ENCODE peak calls at places on chromosome 22, in seven cellular contexts. One of them, this sample, is unnamed. For H3K36me3, the result is how much of the 10 kb centered on the place peaks cover.

GRCh38 chr22:33803371-33803770 is 116.9 kb downstream of the LARGE1 start:
- DNase-seq in Caco-2: no peak
- DNase-seq in MM.1S: no peak
- DNase-seq in adrenal gland: no peak
- DNase-seq in neuronal stem cell: no peak
- DNase-seq in uterus: peak
- DNase-seq in mammary epithelial cell: peak
- DNase-seq in this sample: no peak

GRCh38 chr22:37229012-37229804 is 14.9 kb downstream of the RAC2 start:
- DNase-seq in adrenal gland: peak
- DNase-seq in Caco-2: no peak
- DNase-seq in MM.1S: no peak
- DNase-seq in mammary epithelial cell: peak
- DNase-seq in uterus: no peak
- DNase-seq in neuronal stem cell: no peak
- DNase-seq in this sample: no peak

GRCh38 chr22:43310311-43310710 is 32.9 kb downstream of the SCUBE1 start:
- DNase-seq in mammary epithelial cell: no peak
- DNase-seq in neuronal stem cell: no peak
- DNase-seq in adrenal gland: no peak
- DNase-seq in uterus: no peak
- DNase-seq in MM.1S: no peak
- DNase-seq in Caco-2: no peak
- DNase-seq in this sample: no peak

GRCh38 chr22:22903355-22903777 is 15.8 kb downstream of the IGLL5 start:
- DNase-seq in neuronal stem cell: no peak
- DNase-seq in uterus: no peak
- DNase-seq in Caco-2: no peak
- DNase-seq in MM.1S: no peak
- DNase-seq in mammary epithelial cell: no peak
- DNase-seq in adrenal gland: no peak
- DNase-seq in this sample: no peak

GRCh38 chr22:22342697-22343602 is 98.4 kb downstream of the VPREB1 start:
- DNase-seq in mammary epithelial cell: peak
- DNase-seq in Caco-2: peak
- DNase-seq in MM.1S: peak
- DNase-seq in adrenal gland: peak
- DNase-seq in neuronal stem cell: peak
- DNase-seq in uterus: no peak
- DNase-seq in this sample: no peak

GRCh38 chr22:49969751-49970527 is 9.4 kb downstream of the PIM3 start:
- DNase-seq in mammary epithelial cell: no peak
- DNase-seq in Caco-2: no peak
- DNase-seq in MM.1S: peak
- DNase-seq in neuronal stem cell: no peak
- DNase-seq in uterus: peak
- DNase-seq in adrenal gland: peak
- DNase-seq in this sample: no peak

GRCh38 chr22:22576244-22576988 is 17.4 kb upstream of the PRAME start:
- DNase-seq in mammary epithelial cell: peak
- DNase-seq in uterus: no peak
- DNase-seq in neuronal stem cell: peak
- DNase-seq in Caco-2: peak
- DNase-seq in adrenal gland: peak
- DNase-seq in MM.1S: peak
- DNase-seq in this sample: peak

GRCh38 chr22:50238755-50239154 is 6.1 kb downstream of the TUBGCP6 start:
- DNase-seq in MM.1S: no peak
- DNase-seq in neuronal stem cell: no peak
- DNase-seq in adrenal gland: no peak
- DNase-seq in uterus: no peak
- DNase-seq in mammary epithelial cell: no peak
- DNase-seq in Caco-2: no peak
- DNase-seq in this sample: no peak

GRCh38 chr22:22884888-22885840 is 2.5 kb upstream of the IGLL5 start:
- DNase-seq in adrenal gland: no peak
- DNase-seq in Caco-2: no peak
- DNase-seq in neuronal stem cell: no peak
- DNase-seq in MM.1S: peak
- DNase-seq in uterus: no peak
- DNase-seq in mammary epithelial cell: no peak
- DNase-seq in this sample: no peak

GRCh38 chr22:22912722-22913253 is 25.2 kb downstream of the IGLL5 start:
- DNase-seq in mammary epithelial cell: no peak
- DNase-seq in adrenal gland: no peak
- DNase-seq in uterus: no peak
- DNase-seq in Caco-2: no peak
- DNase-seq in neuronal stem cell: no peak
- DNase-seq in MM.1S: no peak
- DNase-seq in this sample: no peak

GRCh38 chr22:23693979-23694680 is 3.3 kb downstream of the RGL4 start:
- DNase-seq in neuronal stem cell: no peak
- DNase-seq in Caco-2: no peak
- DNase-seq in adrenal gland: no peak
- DNase-seq in mammary epithelial cell: no peak
- DNase-seq in uterus: no peak
- DNase-seq in MM.1S: no peak
- DNase-seq in this sample: no peak

GRCh38 chr22:48331691-48332220 is 1495.9 kb downstream of the BRD1 start:
- DNase-seq in Caco-2: no peak
- DNase-seq in MM.1S: no peak
- DNase-seq in mammary epithelial cell: no peak
- DNase-seq in neuronal stem cell: no peak
- DNase-seq in adrenal gland: no peak
- DNase-seq in uterus: no peak
- DNase-seq in this sample: no peak

GRCh38 chr22:47298017-47298820 is 535.8 kb downstream of the TBC1D22A start:
- DNase-seq in adrenal gland: no peak
- DNase-seq in mammary epithelial cell: no peak
- DNase-seq in Caco-2: no peak
- DNase-seq in MM.1S: no peak
- DNase-seq in neuronal stem cell: no peak
- DNase-seq in uterus: no peak
- DNase-seq in this sample: no peak

GRCh38 chr22:21691773-21692172 is 26.0 kb downstream of the PPIL2 start:
- DNase-seq in Caco-2: no peak
- DNase-seq in adrenal gland: no peak
- DNase-seq in mammary epithelial cell: no peak
- DNase-seq in uterus: no peak
- DNase-seq in MM.1S: no peak
- DNase-seq in neuronal stem cell: no peak
- DNase-seq in this sample: no peak

GRCh38 chr22:50674606-50675552 is 2.3 kb downstream of the SHANK3 start:
- DNase-seq in MM.1S: no peak
- DNase-seq in mammary epithelial cell: peak
- DNase-seq in neuronal stem cell: peak
- DNase-seq in uterus: no peak
- DNase-seq in adrenal gland: no peak
- DNase-seq in Caco-2: peak
- DNase-seq in this sample: no peak

GRCh38 chr22:44211256-44211945 is 30.7 kb downstream of the PARVG start:
- DNase-seq in Caco-2: no peak
- DNase-seq in mammary epithelial cell: no peak
- DNase-seq in neuronal stem cell: no peak
- DNase-seq in uterus: no peak
- DNase-seq in adrenal gland: peak
- DNase-seq in MM.1S: no peak
- DNase-seq in this sample: no peak

GRCh38 chr22:37148031-37148651 is 1.6 kb downstream of the IL2RB start:
- DNase-seq in Caco-2: no peak
- DNase-seq in adrenal gland: no peak
- DNase-seq in uterus: no peak
- DNase-seq in mammary epithelial cell: no peak
- DNase-seq in neuronal stem cell: no peak
- DNase-seq in MM.1S: no peak
- DNase-seq in this sample: peak

GRCh38 chr22:17694752-17695151 is 56.2 kb downstream of the BCL2L13 start:
- DNase-seq in MM.1S: no peak
- DNase-seq in neuronal stem cell: no peak
- DNase-seq in mammary epithelial cell: no peak
- DNase-seq in uterus: no peak
- DNase-seq in Caco-2: no peak
- DNase-seq in adrenal gland: no peak
- DNase-seq in this sample: no peak

GRCh38 chr22:17692841-17693240 is 54.3 kb downstream of the BCL2L13 start:
- DNase-seq in neuronal stem cell: no peak
- DNase-seq in uterus: no peak
- DNase-seq in Caco-2: no peak
- DNase-seq in adrenal gland: no peak
- DNase-seq in mammary epithelial cell: no peak
- DNase-seq in MM.1S: no peak
- DNase-seq in this sample: no peak

GRCh38 chr22:17695986-17696385 is 57.4 kb downstream of the BCL2L13 start:
- DNase-seq in Caco-2: no peak
- DNase-seq in neuronal stem cell: no peak
- DNase-seq in adrenal gland: no peak
- DNase-seq in MM.1S: no peak
- DNase-seq in uterus: no peak
- DNase-seq in mammary epithelial cell: no peak
- DNase-seq in this sample: no peak

GRCh38 chr22:17698948-17699347 is 60.4 kb downstream of the BCL2L13 start:
- DNase-seq in mammary epithelial cell: no peak
- DNase-seq in neuronal stem cell: no peak
- DNase-seq in MM.1S: no peak
- DNase-seq in Caco-2: no peak
- DNase-seq in adrenal gland: no peak
- DNase-seq in uterus: no peak
- DNase-seq in this sample: no peak

GRCh38 chr22:17694193-17694592 is 55.6 kb downstream of the BCL2L13 start:
- DNase-seq in MM.1S: no peak
- DNase-seq in Caco-2: no peak
- DNase-seq in neuronal stem cell: no peak
- DNase-seq in adrenal gland: no peak
- DNase-seq in uterus: no peak
- DNase-seq in mammary epithelial cell: no peak
- DNase-seq in this sample: no peak
- H3K36me3 ChIP-seq in MM.1S: under half
- H3K36me3 ChIP-seq in Caco-2: under half
- H3K36me3 ChIP-seq in neuronal stem cell: under half
- H3K36me3 ChIP-seq in adrenal gland: under half
- H3K36me3 ChIP-seq in uterus: under half
- H3K36me3 ChIP-seq in mammary epithelial cell: under half
- H3K36me3 ChIP-seq in this sample: under half

GRCh38 chr22:41343717-41344116 is 38.0 kb upstream of the TEF start:
- DNase-seq in adrenal gland: no peak
- DNase-seq in neuronal stem cell: no peak
- DNase-seq in Caco-2: no peak
- DNase-seq in MM.1S: no peak
- DNase-seq in uterus: no peak
- DNase-seq in mammary epithelial cell: no peak
- DNase-seq in this sample: no peak
- H3K36me3 ChIP-seq in adrenal gland: under half
- H3K36me3 ChIP-seq in neuronal stem cell: half or more
- H3K36me3 ChIP-seq in Caco-2: under half
- H3K36me3 ChIP-seq in MM.1S: under half
- H3K36me3 ChIP-seq in uterus: under half
- H3K36me3 ChIP-seq in mammary epithelial cell: under half
- H3K36me3 ChIP-seq in this sample: half or more

DNA sequence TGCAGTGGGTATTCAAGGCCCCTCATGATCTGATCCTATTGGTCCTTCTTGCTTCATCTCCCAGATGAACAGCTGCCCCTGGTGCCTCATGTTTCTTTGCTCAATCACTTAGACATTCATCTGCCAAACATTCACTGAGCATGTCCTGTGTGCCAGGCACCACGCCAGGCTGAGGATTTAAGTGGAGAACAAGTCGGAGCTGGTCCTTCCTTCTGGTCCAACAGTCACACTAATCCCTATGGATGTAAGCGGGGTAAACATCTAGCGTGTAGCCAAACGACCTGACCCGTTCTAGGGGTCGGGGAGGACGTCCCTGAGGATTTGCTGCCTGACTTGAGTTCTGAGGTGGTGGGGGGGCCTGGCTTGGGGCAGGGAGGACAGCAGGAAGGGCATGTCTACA is 21.9 kb downstream of the ZMAT5 start:
- DNase-seq in adrenal gland: no peak
- DNase-seq in MM.1S: no peak
- DNase-seq in mammary epithelial cell: peak
- DNase-seq in neuronal stem cell: no peak
- DNase-seq in uterus: no peak
- DNase-seq in Caco-2: no peak
- DNase-seq in this sample: no peak
- H3K36me3 ChIP-seq in adrenal gland: under half
- H3K36me3 ChIP-seq in MM.1S: under half
- H3K36me3 ChIP-seq in mammary epithelial cell: under half
- H3K36me3 ChIP-seq in neuronal stem cell: under half
- H3K36me3 ChIP-seq in uterus: under half
- H3K36me3 ChIP-seq in Caco-2: under half
- H3K36me3 ChIP-seq in this sample: half or more

GRCh38 chr22:17864398-17865182 is 90.3 kb upstream of the BID start:
- DNase-seq in uterus: no peak
- DNase-seq in MM.1S: no peak
- DNase-seq in mammary epithelial cell: no peak
- DNase-seq in adrenal gland: no peak
- DNase-seq in Caco-2: no peak
- DNase-seq in neuronal stem cell: no peak
- DNase-seq in this sample: no peak
- H3K36me3 ChIP-seq in uterus: under half
- H3K36me3 ChIP-seq in MM.1S: under half
- H3K36me3 ChIP-seq in mammary epithelial cell: under half
- H3K36me3 ChIP-seq in adrenal gland: under half
- H3K36me3 ChIP-seq in Caco-2: under half
- H3K36me3 ChIP-seq in neuronal stem cell: under half
- H3K36me3 ChIP-seq in this sample: under half

DNA sequence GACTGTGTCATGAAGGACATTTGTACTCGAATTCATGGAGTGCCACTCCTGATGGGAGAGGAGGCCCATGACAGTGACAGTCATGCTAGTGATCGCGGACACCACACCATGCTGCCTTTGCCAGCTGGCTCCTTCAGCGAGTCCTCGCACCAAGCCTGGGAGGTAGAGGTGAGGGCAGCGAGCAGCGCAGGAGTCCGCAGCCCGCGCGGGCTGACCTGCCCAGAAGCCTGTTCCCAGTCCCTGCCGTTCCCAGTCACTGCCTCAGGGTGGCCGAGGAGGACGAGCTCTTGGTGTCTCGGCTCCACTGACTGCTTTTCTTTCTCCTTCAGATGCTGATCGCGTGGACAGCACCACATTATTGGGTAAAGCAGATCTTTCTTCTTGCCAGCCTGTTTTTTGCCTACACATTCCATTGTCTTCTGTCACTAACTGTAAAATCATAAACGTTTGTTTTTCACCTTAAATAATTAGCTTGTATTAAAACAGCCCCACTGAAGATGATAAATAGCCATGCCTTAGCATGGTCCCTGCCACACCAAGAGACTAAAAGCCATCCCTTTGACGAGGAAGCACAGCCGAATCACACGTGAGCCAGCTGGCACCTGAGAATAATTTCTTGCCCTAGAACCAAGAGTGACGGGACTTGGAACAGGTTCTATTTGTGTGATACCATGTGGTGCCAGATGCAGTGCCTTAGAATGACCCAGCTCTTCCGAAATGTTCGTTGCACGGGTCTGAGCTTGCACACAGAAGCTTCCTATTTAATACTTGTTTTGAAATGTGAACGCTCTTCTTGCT is 25.5 kb downstream of the FAM118A start:
- DNase-seq in uterus: no peak
- DNase-seq in neuronal stem cell: no peak
- DNase-seq in Caco-2: peak
- DNase-seq in MM.1S: no peak
- DNase-seq in mammary epithelial cell: peak
- DNase-seq in adrenal gland: peak
- DNase-seq in this sample: peak
- H3K36me3 ChIP-seq in uterus: under half
- H3K36me3 ChIP-seq in neuronal stem cell: under half
- H3K36me3 ChIP-seq in Caco-2: under half
- H3K36me3 ChIP-seq in MM.1S: under half
- H3K36me3 ChIP-seq in mammary epithelial cell: under half
- H3K36me3 ChIP-seq in adrenal gland: under half
- H3K36me3 ChIP-seq in this sample: half or more